ENCODE peak calls at places on chromosomes 6 and 20, in five cellular contexts. I is mesendoderm; H is RWPE1; N is neural progenitor cell; P is CD8-positive, alpha-beta memory T cell. C is an unnamed sample.

GRCh38 chr6:11432713-11433450 is 104.7 kb upstream of the TMEM170B start:
- DNase-seq in I (no peak), H (peak; percentile 53), N (no peak), P (no peak), C (no peak)

GRCh38 chr6:145034664-145035063 is 700.7 kb downstream of the EPM2A start:
- DNase-seq in I (no peak), H (no peak), N (no peak), P (no peak), C (no peak)

GRCh38 chr20:58458342-58459057 is 56.7 kb downstream of the APCDD1L start:
- DNase-seq in I (peak; percentile 35), H (no peak), N (peak; percentile 40), P (no peak), C (no peak)

GRCh38 chr6:10412165-10412947 is 2.5 kb downstream of the TFAP2A start:
- DNase-seq in I (peak; percentile 93), H (peak; percentile 72), N (peak; percentile 73), P (peak; percentile 47), C (no peak)

GRCh38 chr6:163460307-163460782 is 45.8 kb downstream of the QKI start:
- DNase-seq in I (peak; percentile 71), H (peak; percentile 20), N (peak; percentile 42), P (peak; percentile 57), C (peak; percentile 11)

GRCh38 chr6:134516582-134516981 is 198.7 kb upstream of the SGK1 start:
- DNase-seq in I (no peak), H (no peak), N (no peak), P (no peak), C (no peak)

GRCh38 chr20:56861590-56861989 is 232.5 kb downstream of the TFAP2C start:
- DNase-seq in I (peak; percentile 38), H (no peak), N (peak; percentile 27), P (no peak), C (no peak)

GRCh38 chr6:14664112-14664592 is 546.6 kb downstream of the CD83 start:
- DNase-seq in I (no peak), H (no peak), N (no peak), P (peak; percentile 54), C (peak; percentile 18)

GRCh38 chr6:38632490-38632889 is 7.2 kb downstream of the BTBD9 start:
- DNase-seq in I (no peak), H (no peak), N (no peak), P (no peak), C (no peak)

GRCh38 chr6:128284128-128284527 is 236.3 kb downstream of the PTPRK start:
- DNase-seq in I (peak; percentile 80), H (no peak), N (no peak), P (no peak), C (no peak)

GRCh38 chr20:46289416-46289815 is 18.9 kb downstream of the CDH22 start:
- DNase-seq in I (no peak), H (no peak), N (no peak), P (no peak), C (no peak)

DNA sequence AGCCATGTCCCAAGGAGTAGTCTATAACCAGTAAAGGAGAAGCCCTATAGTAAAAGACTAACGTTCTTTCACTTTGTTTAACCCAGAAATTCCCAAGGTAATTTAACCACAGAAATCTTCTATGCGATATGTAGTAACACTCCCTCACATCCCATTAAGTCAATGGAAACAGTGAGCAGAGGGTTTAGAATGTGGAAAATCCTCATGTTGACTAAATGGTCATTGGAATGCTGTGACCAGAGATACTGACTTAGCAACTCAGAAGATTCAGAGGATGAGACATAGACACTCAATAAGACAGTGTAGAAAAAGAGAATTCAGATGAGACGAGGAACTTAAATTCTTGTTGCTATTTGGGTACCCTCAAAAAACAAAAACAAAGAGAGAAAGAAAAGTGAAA is 562.2 kb upstream of the NOX3 start:
- DNase-seq in I (peak; percentile 17), H (no peak), N (no peak), P (no peak), C (no peak)
- H3K27ac ChIP-seq in I (no peak overlapping the region), H (no peak overlapping the region), N (no peak overlapping the region), P (no peak overlapping the region), C (no peak overlapping the region)

GRCh38 chr20:21230220-21230619 is 72.9 kb upstream of the XRN2 start:
- DNase-seq in I (no peak), H (no peak), N (no peak), P (no peak), C (no peak)
- H3K27ac ChIP-seq in I (no peak overlapping the region), H (no peak overlapping the region), N (no peak overlapping the region), P (no peak overlapping the region), C (no peak overlapping the region)

DNA sequence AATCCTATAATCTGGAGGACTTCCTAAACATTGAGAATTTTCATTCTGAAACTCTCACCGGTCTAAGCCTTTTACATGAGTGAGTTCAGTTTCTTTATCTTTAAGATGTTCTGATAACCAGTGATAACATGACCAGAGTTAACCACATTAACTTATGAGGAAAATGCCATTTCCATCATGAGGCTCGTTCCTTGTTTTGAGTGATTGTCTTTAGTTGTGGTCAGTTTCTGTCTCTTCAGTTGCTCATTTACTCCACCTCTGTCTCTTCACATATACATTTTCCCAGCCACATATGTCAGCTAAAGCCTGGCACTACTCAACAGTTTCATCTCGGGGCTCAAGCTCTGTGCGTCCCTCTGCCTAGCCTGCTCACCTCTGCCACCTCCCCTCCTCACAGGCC is 70.4 kb downstream of the JAG1 start:
- DNase-seq in I (no peak), H (no peak), N (no peak), P (no peak), C (no peak)
- H3K27ac ChIP-seq in I (no peak overlapping the region), H (peak overlapping the region; percentile 34), N (no peak overlapping the region), P (no peak overlapping the region), C (no peak overlapping the region)

DNA sequence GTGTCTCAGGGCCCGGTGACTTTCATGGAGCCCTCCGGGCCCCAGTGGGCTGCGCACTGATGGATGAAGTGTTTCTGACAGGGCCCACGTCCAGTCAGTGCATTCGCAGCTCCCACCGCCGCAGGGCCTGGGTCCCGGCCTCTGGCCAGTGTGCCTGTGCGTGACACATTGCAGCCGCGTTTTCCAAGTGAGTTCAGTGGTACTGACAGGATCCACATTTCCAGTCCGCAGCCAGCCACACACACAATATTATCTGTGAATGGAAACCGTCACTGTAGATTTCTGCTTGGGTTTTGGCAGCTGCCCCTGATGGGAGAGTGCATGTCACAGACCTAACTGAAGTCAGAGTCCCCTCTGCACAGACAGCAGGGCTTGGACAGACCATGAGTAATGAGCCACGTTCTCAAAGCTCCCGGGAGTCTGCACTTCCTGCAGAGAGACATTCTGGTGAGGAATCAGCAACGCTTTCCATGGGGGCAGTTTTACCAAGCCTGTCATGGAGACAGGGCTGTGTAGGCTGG is 171.4 kb downstream of the MYLK4 start:
- DNase-seq in I (no peak), H (no peak), N (no peak), P (no peak), C (no peak)
- H3K27ac ChIP-seq in I (no peak overlapping the region), H (no peak overlapping the region), N (no peak overlapping the region), P (no peak overlapping the region), C (no peak overlapping the region)

DNA sequence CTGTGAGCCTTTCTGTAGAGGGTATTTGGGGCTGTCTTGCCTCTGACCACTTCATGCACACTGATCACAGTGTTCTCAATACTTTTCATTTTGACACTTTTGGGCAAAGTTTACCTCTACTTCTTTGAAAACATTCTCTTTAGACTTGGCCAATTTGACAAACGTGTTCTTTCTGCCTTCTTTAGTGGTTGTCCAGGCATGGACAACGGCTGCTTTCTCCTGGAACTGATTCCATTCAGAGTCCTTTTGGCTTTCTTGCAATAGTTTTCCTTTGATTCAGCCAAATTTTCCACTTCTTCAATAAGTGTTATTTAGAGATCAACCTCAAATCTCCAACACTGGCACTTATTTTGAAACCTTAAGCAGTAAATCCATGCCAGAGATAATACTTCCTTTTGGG is 6.7 kb upstream of the CST9 start:
- DNase-seq in I (no peak), H (no peak), N (no peak), P (no peak), C (no peak)
- H3K27ac ChIP-seq in I (no peak overlapping the region), H (no peak overlapping the region), N (no peak overlapping the region), P (no peak overlapping the region), C (no peak overlapping the region)

DNA sequence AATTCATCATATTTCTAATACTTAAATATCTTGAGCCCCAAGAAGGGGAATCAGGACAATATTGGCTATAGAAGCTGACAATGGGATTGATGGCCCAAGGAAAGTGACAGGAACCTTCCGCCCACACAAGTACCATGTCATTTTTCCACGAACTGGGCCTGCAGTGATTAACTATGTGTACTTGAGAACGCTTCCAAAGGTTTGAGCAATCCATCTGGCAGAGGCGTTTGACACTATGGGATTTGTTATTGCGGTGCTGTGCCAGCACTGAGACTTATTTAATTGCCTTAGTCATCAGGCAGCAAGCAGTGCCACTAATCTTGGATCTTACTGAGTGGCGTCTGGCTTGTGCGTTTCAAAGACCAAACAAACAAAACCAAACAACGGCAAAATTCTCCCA is 135.6 kb upstream of the UST start:
- DNase-seq in I (no peak), H (peak; percentile 8), N (no peak), P (no peak), C (no peak)
- H3K27ac ChIP-seq in I (no peak overlapping the region), H (no peak overlapping the region), N (no peak overlapping the region), P (no peak overlapping the region), C (no peak overlapping the region)

C was measured in CD4-positive, alpha-beta T cell.